ENCODE peak calls at places on chromosomes 3 and 15, in seven cellular contexts. C is tibial artery, A is right lobe of liver, U is AG04450, S is fibroblast of the aortic adventitia, J is ovary, O is AG10803. W is an unnamed sample.

GRCh38 chr15:90680371-90680935 is 36.7 kb upstream of the BLM start:
- DNase-seq in C (peak; percentile 62), A (no peak), U (peak; percentile 81), S (peak; percentile 97), J (no peak), O (peak; percentile 96), W (peak; percentile 84)

GRCh38 chr15:81410318-81410753 is 36.3 kb upstream of the TMC3 start:
- DNase-seq in C (peak; percentile 79), A (no peak), U (peak; percentile 37), S (peak; percentile 92), J (peak; percentile 21), O (peak; percentile 85), W (peak; percentile 90)

GRCh38 chr15:96947830-96948229 is 617.3 kb downstream of the NR2F2 start:
- DNase-seq in C (no peak), A (no peak), U (no peak), S (no peak), J (no peak), O (no peak), W (peak; percentile 3)

GRCh38 chr3:32384938-32385337 is 6.7 kb upstream of the CMTM7 start:
- DNase-seq in C (no peak), A (no peak), U (no peak), S (peak; percentile 59), J (no peak), O (no peak), W (peak; percentile 76)

GRCh38 chr15:78034495-78035191 is 42.9 kb downstream of the TBC1D2B start:
- DNase-seq in C (no peak), A (no peak), U (no peak), S (no peak), J (no peak), O (no peak), W (no peak)

GRCh38 chr3:127457746-127458145 is 132.8 kb downstream of the TPRA1 start:
- DNase-seq in C (no peak), A (peak; percentile 36), U (no peak), S (no peak), J (no peak), O (no peak), W (no peak)

GRCh38 chr15:68114356-68114755 is 60.2 kb downstream of the PIAS1 start:
- DNase-seq in C (no peak), A (no peak), U (no peak), S (peak; percentile 50), J (no peak), O (peak; percentile 20), W (peak; percentile 37)

GRCh38 chr15:22259881-22260421 is 179.6 kb downstream of the OR4M2 start:
- DNase-seq in C (no peak), A (no peak), U (no peak), S (no peak), J (no peak), O (no peak), W (no peak)

GRCh38 chr3:14153663-14154062 is 24.7 kb downstream of the XPC start:
- DNase-seq in C (no peak), A (no peak), U (no peak), S (no peak), J (no peak), O (no peak), W (no peak)

GRCh38 chr3:112519424-112520001 is 20.2 kb upstream of the BTLA start:
- DNase-seq in C (no peak), A (no peak), U (peak; percentile 50), S (peak; percentile 92), J (no peak), O (peak; percentile 70), W (peak; percentile 91)

GRCh38 chr15:101723161-101723873 is 956 bp downstream of the TARS3 start:
- DNase-seq in C (no peak), A (no peak), U (no peak), S (peak; percentile 21), J (no peak), O (peak; percentile 35), W (peak; percentile 12)

GRCh38 chr3:133744241-133744640 is 2.0 kb upstream of the TF start:
- DNase-seq in C (no peak), A (no peak), U (no peak), S (no peak), J (no peak), O (no peak), W (no peak)

GRCh38 chr3:57048052-57048671 is 12.3 kb upstream of the SPATA12 start:
- DNase-seq in C (peak; percentile 80), A (no peak), U (no peak), S (peak; percentile 99), J (no peak), O (peak; percentile 94), W (peak; percentile 47)

GRCh38 chr15:51382787-51383186 is 41.3 kb downstream of the GLDN start:
- DNase-seq in C (no peak), A (no peak), U (peak; percentile 11), S (peak; percentile 68), J (no peak), O (peak; percentile 43), W (peak; percentile 66)

GRCh38 chr15:98842192-98842972 is 165.2 kb downstream of the PGPEP1L start:
- DNase-seq in C (no peak), A (no peak), U (no peak), S (peak; percentile 40), J (no peak), O (peak; percentile 17), W (peak; percentile 18)

GRCh38 chr15:26179906-26180305 is 316.8 kb upstream of the ATP10A start:
- DNase-seq in C (no peak), A (no peak), U (no peak), S (no peak), J (no peak), O (no peak), W (no peak)

GRCh38 chr15:83818591-83818990 is 164.7 kb downstream of the ADAMTSL3 start:
- DNase-seq in C (no peak), A (no peak), U (no peak), S (no peak), J (no peak), O (no peak), W (no peak)

GRCh38 chr3:38029400-38030125 is at the start of gene PLCD1:
- DNase-seq in C (peak; percentile 91), A (peak; percentile 73), U (no peak), S (peak; percentile 71), J (peak; percentile 84), O (peak; percentile 66), W (peak; percentile 65)

GRCh38 chr15:71730277-71731144 is 79.8 kb upstream of the NR2E3 start:
- DNase-seq in C (peak; percentile 39), A (no peak), U (peak; percentile 44), S (peak; percentile 86), J (no peak), O (peak; percentile 74), W (peak; percentile 84)

GRCh38 chr3:152968388-152969024 is 133.6 kb downstream of the P2RY1 start:
- DNase-seq in C (no peak), A (no peak), U (no peak), S (peak; percentile 60), J (no peak), O (peak; percentile 49), W (peak; percentile 66)

GRCh38 chr3:99774467-99774866 is 43.2 kb upstream of the CMSS1 start:
- DNase-seq in C (no peak), A (no peak), U (peak; percentile 23), S (peak; percentile 86), J (no peak), O (peak; percentile 89), W (peak; percentile 62)

DNA sequence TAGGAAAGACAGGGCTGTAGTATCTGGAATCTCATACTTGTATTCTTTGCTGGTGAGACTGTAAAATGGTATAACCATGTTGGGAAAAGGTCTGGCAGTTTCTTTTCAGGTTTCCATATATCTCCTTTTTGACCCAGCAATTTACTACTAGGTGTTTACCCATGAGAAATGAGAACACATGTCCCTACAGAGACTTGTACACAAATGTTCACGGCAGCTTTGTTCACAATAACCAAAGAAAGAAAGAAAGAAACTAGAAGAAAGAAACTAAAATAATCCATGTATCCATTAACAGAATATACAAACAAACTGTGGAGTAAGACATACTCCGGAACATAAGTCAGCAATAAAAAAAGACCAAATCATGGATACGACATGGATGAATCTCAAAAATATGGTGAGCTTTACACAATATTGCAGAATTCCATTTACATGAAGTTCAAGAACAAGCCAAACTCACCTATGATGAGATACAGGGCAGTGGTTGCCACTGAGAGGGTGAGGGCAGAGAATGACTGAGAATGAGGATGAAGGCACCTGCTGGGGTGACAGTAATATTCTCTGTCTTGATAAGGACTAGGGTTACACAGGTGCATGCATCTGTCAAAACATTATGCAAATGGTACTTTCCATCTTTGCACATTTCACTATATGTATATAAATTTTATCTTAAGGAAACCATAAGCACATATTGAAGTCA is 2.7 kb downstream of the RFTN1 start:
- DNase-seq in C (no peak), A (no peak), U (no peak), S (no peak), J (no peak), O (no peak), W (no peak)
- H3K4me3 ChIP-seq in C (no peak overlapping the region), A (no peak overlapping the region), U (peak overlapping the region; percentile 96), S (no peak overlapping the region), J (no peak overlapping the region), O (no peak overlapping the region), W (peak overlapping the region; percentile 91)

GRCh38 chr15:33729648-33730047 is 238.6 kb upstream of the CHRM5 start:
- DNase-seq in C (no peak), A (no peak), U (no peak), S (peak; percentile 14), J (no peak), O (no peak), W (peak; percentile 36)
- TF ChIP-seq CTCF in C (no peak), A (peak; percentile 20), U (peak; percentile 26), S (peak; percentile 19), J (no peak), O (no peak), W (peak; percentile 31)

GRCh38 chr3:115784739-115785571 is 161.6 kb downstream of the GAP43 start:
- DNase-seq in C (no peak), A (no peak), U (peak; percentile 85), S (peak; percentile 75), J (no peak), O (peak; percentile 98), W (peak; percentile 39)
- H3K4me3 ChIP-seq in C (peak overlapping the region; percentile 80), A (peak overlapping the region; percentile 79), U (peak overlapping the region; percentile 65), S (peak overlapping the region; percentile 70), J (peak overlapping the region; percentile 84), O (peak overlapping the region; percentile 71), W (peak overlapping the region; percentile 65)

GRCh38 chr3:30408105-30408557 is 198.3 kb upstream of the TGFBR2 start:
- DNase-seq in C (no peak), A (no peak), U (no peak), S (no peak), J (no peak), O (no peak), W (peak; percentile 28)
- TF ChIP-seq CTCF in C (no peak), A (no peak), U (peak; percentile 3), S (peak; percentile 28), J (no peak), O (no peak), W (no peak)